ENCODE peak calls at places on chromosomes 13 and 19, in four cellular contexts. X is psoas muscle, T is neuronal stem cell, Q is endodermal cell. E is an unnamed sample. For H3K4me1, the result is how much of the 10 kb centered on the place peaks cover.

GRCh38 chr19:9875796-9876195 is 40.7 kb downstream of the PIN1 start:
- DNase-seq in X (no peak), Q (no peak), T (no peak), E (no peak)

GRCh38 chr19:48845384-48845783 is 9.1 kb upstream of the HSD17B14 start:
- DNase-seq in Q (no peak), T (no peak), X (no peak), E (no peak)

GRCh38 chr19:32322541-32322940 is 22.9 kb upstream of the ZNF507 start:
- DNase-seq in Q (peak), X (no peak), T (no peak), E (no peak)

GRCh38 chr13:66532845-66533244 is 697.3 kb downstream of the PCDH9 start:
- DNase-seq in X (no peak), Q (no peak), T (no peak), E (no peak)

GRCh38 chr13:45527699-45528462 is 63.1 kb downstream of the COG3 start:
- DNase-seq in X (no peak), T (no peak), Q (no peak), E (no peak)

GRCh38 chr19:49231389-49231788 is 73.8 kb downstream of the TRPM4 start:
- DNase-seq in Q (peak), T (no peak), X (no peak), E (peak)

GRCh38 chr19:1855828-1856255 is 7.5 kb downstream of the KLF16 start:
- DNase-seq in X (no peak), T (no peak), Q (peak), E (peak)

GRCh38 chr19:44530777-44531176 is 1.3 kb upstream of the CEACAM20 start:
- DNase-seq in Q (no peak), X (no peak), T (no peak), E (no peak)

GRCh38 chr13:59458908-59459579 is 704.7 kb downstream of the DIAPH3 start:
- DNase-seq in T (no peak), Q (no peak), X (no peak), E (no peak)

GRCh38 chr19:4537953-4538600 is 1.8 kb downstream of the LRG1 start:
- DNase-seq in T (no peak), Q (peak), X (peak), E (no peak)

GRCh38 chr13:100518394-100519062 is 70.1 kb downstream of the GGACT start:
- DNase-seq in T (no peak), Q (no peak), X (no peak), E (no peak)

GRCh38 chr13:100523437-100523836 is 65.2 kb downstream of the GGACT start:
- DNase-seq in T (no peak), Q (peak), X (no peak), E (no peak)

GRCh38 chr13:100521912-100522490 is 66.6 kb downstream of the GGACT start:
- DNase-seq in X (no peak), T (no peak), Q (peak), E (no peak)

GRCh38 chr13:100519626-100520025 is 69.0 kb downstream of the GGACT start:
- DNase-seq in T (no peak), Q (no peak), X (no peak), E (no peak)

DNA sequence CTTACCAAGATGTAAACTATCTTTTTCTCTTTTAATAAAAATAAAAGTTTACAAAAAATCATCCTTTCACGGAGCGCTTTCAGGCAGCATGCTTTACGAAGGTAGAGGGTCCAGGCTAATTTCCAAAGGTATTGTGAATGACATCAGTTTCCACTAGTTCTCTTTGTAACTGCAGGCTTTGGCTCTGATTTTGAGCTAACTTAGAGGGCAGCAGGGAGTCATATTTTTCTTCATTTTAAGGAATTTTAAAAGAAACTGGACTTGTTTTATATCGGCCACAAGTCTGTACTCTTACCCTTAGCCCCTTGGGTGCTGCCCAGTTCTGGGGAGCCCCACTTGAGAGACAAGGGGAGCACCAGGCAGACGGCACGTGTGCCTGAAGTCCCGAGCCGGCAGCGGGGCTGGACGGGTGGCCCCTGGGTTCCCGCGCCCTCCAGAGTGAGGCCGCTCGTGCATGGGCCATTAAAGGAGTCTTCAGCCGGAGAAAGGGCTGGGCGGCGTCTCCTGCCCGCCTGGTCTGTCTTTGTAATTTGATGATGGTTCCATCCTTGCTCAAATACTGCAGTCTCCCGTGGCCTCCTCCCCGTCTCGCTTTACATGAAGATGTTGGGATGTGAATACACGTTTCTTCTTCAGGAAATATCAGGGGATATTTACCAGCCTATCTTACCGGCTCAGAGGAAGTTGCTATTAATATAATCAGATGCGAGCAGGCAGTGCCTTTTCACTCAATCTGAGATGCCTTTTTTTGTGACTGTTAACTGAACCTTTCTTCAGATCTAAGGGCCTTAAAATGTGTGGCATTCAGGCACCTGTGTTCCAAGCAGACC is 67.4 kb downstream of the GGACT start:
- DNase-seq in Q (peak), X (no peak), T (no peak), E (no peak)
- H3K4me3 ChIP-seq in Q (no peak), X (no peak), T (no peak), E (no peak)

GRCh38 chr19:38699027-38699346 is 45.3 kb downstream of the CAPN12 start:
- DNase-seq in X (no peak), Q (no peak), T (no peak), E (no peak)
- H3K4me1 ChIP-seq in X (under half), Q (under half), T (under half), E (half or more)

DNA sequence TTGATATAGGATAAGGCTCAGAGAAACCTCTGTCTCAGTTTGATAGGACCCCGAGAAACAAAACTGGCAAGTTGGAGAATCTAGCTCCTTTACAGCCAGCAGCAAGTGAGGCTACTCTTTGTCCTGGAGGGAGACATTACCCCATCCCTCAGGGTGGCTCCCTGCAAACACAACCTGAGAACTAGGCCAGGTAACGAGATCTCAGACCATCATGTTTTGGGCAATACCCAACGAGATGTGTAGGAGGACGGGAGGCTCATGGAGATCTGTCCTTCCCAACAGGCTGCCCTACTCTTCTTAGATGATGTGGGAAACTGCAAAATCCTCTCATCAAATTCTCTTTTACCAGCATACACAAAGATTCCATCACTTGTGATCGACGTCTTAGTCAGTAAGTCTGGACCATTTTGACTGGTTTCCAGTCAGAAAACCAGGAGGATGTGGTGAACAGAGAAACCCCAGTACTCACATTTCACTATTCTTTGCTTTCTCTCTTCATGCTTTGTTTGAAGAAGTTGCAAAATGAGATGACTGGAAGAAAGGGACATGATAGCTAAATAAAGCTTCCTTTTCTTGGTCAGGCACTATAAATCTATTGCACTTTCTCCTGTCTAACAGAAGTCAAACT is 6.0 kb upstream of the CTU1 start:
- DNase-seq in T (no peak), X (no peak), Q (no peak), E (no peak)
- H3K27ac ChIP-seq in T (no peak), X (no peak), Q (no peak), E (no peak)

DNA sequence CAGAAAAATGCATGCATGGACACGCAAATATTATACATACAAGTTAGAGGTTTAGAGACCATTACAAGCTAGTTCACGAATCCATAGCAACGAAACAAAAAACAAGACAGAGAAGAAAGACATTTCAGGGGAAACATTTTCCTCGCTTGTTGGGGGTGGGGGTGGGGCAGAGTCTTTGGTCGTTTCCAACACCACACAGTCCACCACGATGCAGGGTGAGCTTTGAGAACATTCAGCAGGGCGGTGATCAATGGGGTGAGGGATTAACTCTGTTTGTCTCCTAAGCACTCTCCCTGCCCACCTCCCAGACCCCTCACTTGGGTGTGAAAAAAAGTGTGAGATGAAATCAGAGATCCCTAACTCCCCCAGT is 631 bp downstream of the OXGR1 start:
- DNase-seq in Q (no peak), X (no peak), T (no peak), E (no peak)
- H3K4me3 ChIP-seq in Q (peak), X (peak), T (peak), E (no peak)

GRCh38 chr19:14114439-14114838 is 3.1 kb downstream of the PRKACA start:
- DNase-seq in X (no peak), Q (no peak), T (no peak), E (no peak)
- H3K4me1 ChIP-seq in X (half or more), Q (under half), T (under half), E (under half)

DNA sequence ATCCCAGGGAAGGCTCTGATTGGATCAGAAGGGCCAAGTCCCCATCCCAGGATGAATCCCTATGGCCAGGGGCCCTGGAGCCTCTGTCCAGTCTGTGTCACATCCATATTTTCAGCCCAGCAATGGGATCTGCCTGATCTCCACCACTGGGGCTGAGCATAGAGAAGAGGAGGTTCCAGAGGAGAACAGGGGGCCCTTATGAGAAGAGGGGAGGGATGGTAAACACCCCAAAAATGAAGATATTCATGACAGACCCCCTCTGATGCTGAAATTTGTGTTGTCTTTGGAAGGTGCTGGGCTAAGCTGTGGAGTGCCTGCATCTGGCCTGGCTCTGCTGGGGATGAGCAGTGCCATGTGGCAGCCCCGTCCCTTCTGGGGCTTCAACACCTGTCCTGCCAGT is 14.5 kb downstream of the KLHL26 start:
- DNase-seq in Q (peak), X (no peak), T (no peak), E (no peak)
- H3K27ac ChIP-seq in Q (no peak), X (peak), T (no peak), E (no peak)

GRCh38 chr13:111184685-111185401 is 69.7 kb downstream of the ARHGEF7 start:
- DNase-seq in Q (no peak), T (no peak), X (no peak), E (peak)

GRCh38 chr13:111183959-111184684 is 69.0 kb downstream of the ARHGEF7 start:
- DNase-seq in T (no peak), X (no peak), Q (no peak), E (no peak)

GRCh38 chr13:111183087-111183645 is 68.1 kb downstream of the ARHGEF7 start:
- DNase-seq in T (no peak), Q (no peak), X (no peak), E (no peak)

GRCh38 chr13:111186305-111186930 is 71.3 kb downstream of the ARHGEF7 start:
- DNase-seq in X (no peak), Q (no peak), T (no peak), E (no peak)

DNA sequence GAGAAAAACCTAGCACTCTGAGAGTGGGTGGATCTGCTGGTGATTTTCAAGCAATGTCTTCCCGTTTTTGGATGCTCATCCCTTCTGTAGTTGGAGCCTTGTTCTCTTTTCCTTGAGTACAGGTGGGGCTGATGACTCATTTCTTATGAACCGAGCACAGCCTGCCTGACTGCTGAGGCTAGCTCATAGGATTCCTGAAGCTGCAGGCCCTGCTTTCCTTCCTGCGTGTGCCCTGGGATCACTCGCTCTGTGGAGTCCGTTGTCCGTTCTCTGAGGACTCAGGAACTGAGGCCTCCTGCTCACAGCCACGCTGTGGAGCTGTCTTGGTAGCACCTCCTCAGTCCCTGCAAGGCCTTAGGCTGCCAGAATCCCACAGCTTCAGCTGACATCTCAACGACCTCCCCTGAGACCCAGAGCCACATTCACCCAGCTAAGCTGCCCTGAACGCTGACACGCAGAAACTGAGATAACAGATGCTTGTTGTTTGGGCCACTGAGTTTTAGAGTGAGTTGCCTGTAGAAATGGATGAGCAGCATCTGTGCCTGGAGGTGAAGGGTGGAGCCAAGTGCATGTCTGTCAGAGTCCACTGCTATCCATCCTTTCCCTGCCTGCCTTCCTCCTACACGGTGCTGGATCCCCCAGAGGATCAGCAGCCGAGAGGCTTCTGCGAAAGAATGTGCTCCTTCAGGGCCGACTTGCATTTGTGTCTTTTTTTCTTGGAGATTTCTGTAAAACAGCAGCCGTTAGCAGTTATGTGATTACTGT is 73.0 kb downstream of the ARHGEF7 start:
- DNase-seq in Q (no peak), T (no peak), X (no peak), E (no peak)
- H3K4me3 ChIP-seq in Q (no peak), T (peak), X (peak), E (no peak)

DNA sequence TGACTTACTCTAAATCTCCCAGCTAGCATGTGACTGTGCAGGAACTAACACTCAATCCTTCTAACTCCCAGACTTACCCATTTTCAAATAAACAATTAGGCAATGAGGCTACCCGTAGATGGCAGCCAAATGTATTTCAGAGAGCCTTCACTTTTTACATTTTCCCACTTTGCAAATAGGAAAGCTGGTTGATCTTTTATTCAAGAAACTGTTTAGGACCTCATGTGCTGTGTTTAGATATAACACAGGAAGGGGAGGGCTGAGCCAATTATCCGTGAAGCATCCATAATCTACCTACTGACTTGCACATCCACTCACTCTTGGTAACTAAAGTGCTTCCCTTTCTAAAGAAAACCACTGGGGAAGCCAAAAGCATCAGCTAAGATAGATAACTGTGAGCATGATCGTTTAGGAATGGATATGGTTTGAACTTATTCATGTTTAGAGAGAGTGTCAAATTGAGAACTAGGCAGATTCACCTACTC is 33.4 kb downstream of the MBNL2 start:
- DNase-seq in T (no peak), Q (no peak), X (no peak), E (no peak)
- H3K4me1 ChIP-seq in T (under half), Q (under half), X (half or more), E (half or more)

DNA sequence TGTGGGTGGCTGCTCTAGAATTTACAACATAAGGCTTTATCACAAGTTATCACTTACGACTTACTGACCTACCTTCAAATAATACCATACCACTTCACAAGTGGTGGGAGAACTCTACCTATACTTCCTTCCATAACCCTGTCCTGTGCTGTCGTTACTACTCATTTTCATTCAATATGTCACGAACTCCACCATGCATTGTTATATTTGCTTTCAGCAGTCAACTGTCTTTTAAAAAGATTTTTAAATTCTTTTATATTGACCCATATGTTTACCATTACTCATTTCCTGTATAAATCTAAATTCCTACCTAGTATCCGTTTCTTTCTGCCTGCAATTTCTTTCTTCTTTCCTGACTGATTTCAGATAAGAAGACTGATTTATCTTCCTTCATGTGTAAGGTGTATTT is 200.0 kb downstream of the KLF12 start:
- DNase-seq in T (no peak), X (no peak), Q (no peak), E (no peak)
- H3K27ac ChIP-seq in T (no peak), X (no peak), Q (no peak), E (no peak)